ENCODE peak calls at places on chromosome 4, in six cellular contexts. L is sigmoid colon; H is tibial artery; D is CD8-positive, alpha-beta T cell; I is CD4-positive, alpha-beta memory T cell; S is effector memory CD4-positive, alpha-beta T cell. Y is an unnamed sample. For H3K4me1 and H3K36me3, the result is how much of the 10 kb centered on the place peaks cover.

GRCh38 chr4:3013839-3014350 is 50.5 kb downstream of the GRK4 start:
- DNase-seq in L (no peak), H (no peak), D (no peak), I (no peak), S (no peak), Y (peak)

GRCh38 chr4:38449506-38450174 is 214.4 kb upstream of the KLF3 start:
- DNase-seq in L (no peak), H (no peak), D (no peak), I (no peak), S (no peak), Y (no peak)

GRCh38 chr4:102623622-102624021 is 122.5 kb downstream of the NFKB1 start:
- DNase-seq in L (no peak), H (no peak), D (no peak), I (no peak), S (no peak), Y (no peak)

GRCh38 chr4:128462104-128462783 is 174.6 kb upstream of the PGRMC2 start:
- DNase-seq in L (no peak), H (no peak), D (no peak), I (no peak), S (no peak), Y (no peak)

GRCh38 chr4:8305851-8306361 is 36.4 kb downstream of the HTRA3 start:
- DNase-seq in L (peak), H (peak), D (no peak), I (no peak), S (no peak), Y (no peak)

GRCh38 chr4:48602222-48602621 is 112.2 kb downstream of the ZAR1 start:
- DNase-seq in L (no peak), H (no peak), D (no peak), I (no peak), S (no peak), Y (no peak)

GRCh38 chr4:151325320-151326246 is at the start of gene SH3D19:
- DNase-seq in L (peak), H (peak), D (no peak), I (no peak), S (no peak), Y (no peak)

GRCh38 chr4:158350161-158350560 is 139.9 kb downstream of the TMEM144 start:
- DNase-seq in L (no peak), H (no peak), D (no peak), I (no peak), S (no peak), Y (no peak)

GRCh38 chr4:40140206-40140605 is 56.6 kb upstream of the RHOH start:
- DNase-seq in L (no peak), H (no peak), D (no peak), I (no peak), S (no peak), Y (no peak)

GRCh38 chr4:27089186-27089585 is 228.5 kb downstream of the STIM2 start:
- DNase-seq in L (no peak), H (no peak), D (no peak), I (no peak), S (no peak), Y (no peak)

GRCh38 chr4:21451032-21451431 is 497.5 kb downstream of the KCNIP4 start:
- DNase-seq in L (no peak), H (no peak), D (no peak), I (no peak), S (no peak), Y (no peak)

GRCh38 chr4:41465135-41465761 is 72.7 kb upstream of the LIMCH1 start:
- DNase-seq in L (no peak), H (no peak), D (no peak), I (no peak), S (no peak), Y (no peak)

GRCh38 chr4:34281826-34282225 is 1962.5 kb downstream of the ARAP2 start:
- DNase-seq in L (no peak), H (no peak), D (no peak), I (no peak), S (no peak), Y (no peak)

GRCh38 chr4:18917689-18918088 is 896.1 kb upstream of the LCORL start:
- DNase-seq in L (no peak), H (no peak), D (no peak), I (no peak), S (no peak), Y (no peak)

GRCh38 chr4:138110815-138111214 is 131.3 kb downstream of the SLC7A11 start:
- DNase-seq in L (no peak), H (no peak), D (no peak), I (no peak), S (no peak), Y (no peak)
- H3K4me1 ChIP-seq in L (under half), H (under half), D (under half), I (under half), S (under half), Y (under half)

DNA sequence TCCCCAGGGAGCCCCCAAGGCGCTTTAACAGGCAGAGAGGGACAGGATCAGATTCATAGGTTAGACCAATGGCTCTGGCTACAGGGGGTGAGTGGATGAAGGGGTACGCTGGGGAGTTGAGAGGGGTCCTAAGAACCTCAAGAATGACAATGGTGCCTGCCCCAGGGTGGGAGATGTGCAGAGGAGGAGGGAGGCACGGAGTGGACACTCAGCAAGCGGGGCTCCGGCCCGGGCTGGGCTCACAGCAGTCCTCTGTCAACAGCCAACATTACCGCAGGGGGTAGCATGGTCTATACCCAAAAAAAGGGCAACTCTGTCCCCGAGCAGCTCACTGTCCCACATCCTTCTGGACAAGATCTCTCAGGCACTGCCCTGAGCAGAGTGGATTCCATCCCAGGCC is 47.6 kb upstream of the PPP2R2C start:
- DNase-seq in L (peak), H (no peak), D (no peak), I (no peak), S (no peak), Y (no peak)
- H3K27ac ChIP-seq in L (no peak), H (no peak), D (no peak), I (no peak), S (no peak), Y (no peak)

GRCh38 chr4:6709230-6710114 is at the start of gene MRFAP1L1:
- DNase-seq in L (peak), H (peak), D (peak), I (peak), S (peak), Y (peak)

GRCh38 chr4:6703786-6704185 is 5.9 kb downstream of the MRFAP1L1 start:
- DNase-seq in L (no peak), H (no peak), D (no peak), I (no peak), S (no peak), Y (no peak)

GRCh38 chr4:6706173-6706572 is 3.5 kb downstream of the MRFAP1L1 start:
- DNase-seq in L (no peak), H (no peak), D (no peak), I (no peak), S (no peak), Y (no peak)

GRCh38 chr4:6702761-6703160 is 6.9 kb downstream of the MRFAP1L1 start:
- DNase-seq in L (no peak), H (no peak), D (no peak), I (no peak), S (no peak), Y (no peak)

GRCh38 chr4:6705638-6706037 is 4.0 kb downstream of the MRFAP1L1 start:
- DNase-seq in L (no peak), H (no peak), D (no peak), I (no peak), S (no peak), Y (no peak)
- H3K36me3 ChIP-seq in L (under half), H (under half), D (under half), I (under half), S (under half), Y (under half)

DNA sequence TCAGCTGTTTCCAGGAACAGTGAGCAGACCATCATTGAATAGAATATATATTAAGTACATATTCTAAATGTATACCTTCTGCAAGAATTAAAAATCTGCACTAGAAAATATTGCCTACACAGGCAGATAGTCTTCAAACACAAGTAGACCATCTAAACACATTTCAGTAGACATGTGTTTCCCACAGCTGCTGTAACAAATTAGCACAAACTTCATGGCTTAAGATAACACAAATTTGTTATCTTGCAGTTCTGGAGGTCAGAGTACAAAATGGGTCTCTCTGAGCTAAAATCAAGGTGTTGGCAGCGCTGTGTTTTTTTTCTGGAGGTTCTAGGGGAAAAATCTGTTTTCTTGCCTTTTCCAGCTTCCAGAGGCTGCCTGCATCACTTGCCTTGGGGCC is 42.7 kb downstream of the SH3RF1 start:
- DNase-seq in L (no peak), H (no peak), D (no peak), I (no peak), S (no peak), Y (no peak)
- H3K4me1 ChIP-seq in L (under half), H (under half), D (under half), I (under half), S (under half), Y (under half)

DNA sequence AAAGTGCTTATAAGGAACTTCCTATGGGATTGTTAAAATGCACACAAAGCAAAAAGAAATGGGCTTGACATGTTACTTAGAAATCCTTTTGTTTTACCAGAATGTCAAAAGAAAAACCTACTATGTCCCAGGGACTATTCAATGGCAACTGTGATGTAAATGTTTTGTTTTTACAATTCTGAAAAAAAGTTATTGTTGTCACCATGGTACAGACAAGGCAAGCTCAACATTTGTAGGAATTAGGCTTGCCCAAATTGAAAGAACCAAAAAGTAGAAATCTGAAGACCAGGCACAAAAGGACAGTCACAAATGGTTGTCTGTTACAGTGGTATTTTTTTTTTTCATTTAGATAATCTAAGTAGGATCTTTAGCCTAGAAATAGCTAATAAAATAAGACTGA is 638.6 kb downstream of the STPG2 start:
- DNase-seq in L (no peak), H (no peak), D (no peak), I (no peak), S (no peak), Y (no peak)
- H3K27ac ChIP-seq in L (no peak), H (no peak), D (no peak), I (no peak), S (no peak), Y (no peak)

DNA sequence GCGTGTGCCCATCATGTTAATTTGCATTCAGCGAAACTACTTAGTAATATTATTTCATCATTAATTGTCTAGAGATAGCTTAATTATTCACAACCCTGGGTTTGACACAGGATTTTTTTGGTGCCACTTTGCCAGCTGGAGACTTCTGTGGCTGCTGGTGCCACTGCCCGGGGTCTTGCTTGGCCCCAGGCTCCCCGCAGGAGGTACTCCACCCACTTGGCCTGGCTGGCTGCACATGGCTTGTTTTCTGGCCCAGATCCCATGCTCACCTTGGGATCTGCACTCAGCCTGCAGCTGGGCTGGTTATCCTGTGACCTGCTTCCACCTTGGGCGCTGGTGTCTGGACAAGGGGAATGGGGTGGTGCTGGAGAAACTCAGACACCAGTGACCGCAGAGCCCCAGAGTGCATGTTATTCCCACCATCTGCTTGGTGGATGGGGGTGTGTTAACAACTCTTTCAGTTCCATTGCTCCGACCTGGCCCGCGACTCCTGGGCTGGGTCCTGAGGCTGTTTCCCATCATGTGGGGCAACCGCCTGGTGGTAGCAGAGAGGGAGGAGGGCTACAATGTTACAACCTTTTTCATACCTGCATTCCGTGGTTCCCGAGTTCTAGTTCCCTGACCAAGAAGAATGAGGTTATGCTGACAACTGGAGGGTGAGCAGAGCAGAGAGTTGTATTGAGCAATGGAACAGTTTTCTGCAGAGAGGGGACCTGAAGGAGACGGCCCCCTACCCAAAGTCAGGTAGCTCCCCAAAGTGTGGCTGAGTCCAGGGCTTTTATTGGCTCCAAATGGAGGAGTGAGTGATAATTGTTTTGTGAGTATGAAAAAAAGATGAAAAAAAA is 1950.0 kb upstream of the IGFBP7 start:
- DNase-seq in L (peak), H (no peak), D (no peak), I (peak), S (no peak), Y (no peak)
- H3K36me3 ChIP-seq in L (under half), H (under half), D (under half), I (under half), S (under half), Y (under half)